ENCODE peak calls at places on chromosomes 12 and 14, in six cellular contexts. F is NCI-H1417 treated with DMSO at 0.1 percent for 48 hours, N is SK-MEL-5, B is NCI-H2029 treated with DMSO at 0.1 percent for 48 hours, L is memory B cell, U is HuH-7. D is an unnamed sample.

GRCh38 chr14:74793506-74794155 is 30.5 kb downstream of the YLPM1 start:
- DNase-seq in U (no peak), N (peak; percentile 37), B (no peak), L (no peak), F (no peak), D (no peak)

GRCh38 chr12:3885179-3886094 is 12.2 kb upstream of the PARP11 start:
- DNase-seq in N (peak; percentile 51), U (no peak), F (no peak), B (no peak), L (peak; percentile 44), D (peak; percentile 19)

GRCh38 chr12:70733385-70733784 is 96.2 kb upstream of the PTPRB start:
- DNase-seq in L (no peak), F (no peak), U (peak; percentile 47), B (peak; percentile 5), N (peak; percentile 90), D (peak; percentile 64)

GRCh38 chr14:68011629-68012028 is 192.1 kb downstream of the RAD51B start:
- DNase-seq in F (no peak), B (no peak), N (no peak), L (no peak), U (no peak), D (peak; percentile 17)

GRCh38 chr14:102805454-102805891 is 28.2 kb downstream of the TRAF3 start:
- DNase-seq in B (no peak), L (no peak), N (no peak), U (no peak), F (no peak), D (no peak)

GRCh38 chr14:93683241-93683640 is 105.0 kb downstream of the PRIMA1 start:
- DNase-seq in L (no peak), U (peak; percentile 5), N (peak; percentile 49), F (no peak), B (no peak), D (peak; percentile 39)

GRCh38 chr12:88471641-88472040 is 108.6 kb downstream of the KITLG start:
- DNase-seq in N (no peak), F (no peak), B (no peak), U (no peak), L (no peak), D (no peak)

GRCh38 chr14:99881011-99881410 is 87.8 kb downstream of the EML1 start:
- DNase-seq in F (no peak), B (no peak), U (no peak), L (no peak), N (no peak), D (no peak)

GRCh38 chr12:108895220-108895802 is 15.4 kb downstream of the DAO start:
- DNase-seq in L (no peak), U (no peak), N (no peak), F (no peak), B (no peak), D (no peak)

GRCh38 chr12:115709410-115710065 is 568.0 kb downstream of the MED13L start:
- DNase-seq in N (no peak), B (no peak), L (no peak), F (no peak), U (no peak), D (no peak)

GRCh38 chr14:55930016-55930784 is 188.0 kb upstream of the PELI2 start:
- DNase-seq in F (no peak), U (no peak), L (no peak), B (no peak), N (no peak), D (no peak)

GRCh38 chr12:126087692-126088091 is 1022.5 kb downstream of the AACS start:
- DNase-seq in F (no peak), L (no peak), U (no peak), B (no peak), N (no peak), D (no peak)

GRCh38 chr12:76688627-76689026 is 75.3 kb upstream of the ZDHHC17 start:
- DNase-seq in U (peak; percentile 13), N (peak; percentile 51), L (no peak), B (no peak), F (no peak), D (peak; percentile 18)

GRCh38 chr14:33307691-33308369 is 369.2 kb downstream of the NPAS3 start:
- DNase-seq in B (peak; percentile 56), L (no peak), F (no peak), N (no peak), U (no peak), D (peak; percentile 21)

GRCh38 chr12:67698711-67699603 is 50.4 kb downstream of the DYRK2 start:
- DNase-seq in U (no peak), L (peak; percentile 42), F (no peak), B (no peak), N (peak; percentile 83), D (no peak)

GRCh38 chr12:6772331-6772695 is at the start of gene LAG3:
- DNase-seq in N (no peak), L (no peak), U (no peak), B (no peak), F (no peak), D (no peak)

GRCh38 chr12:77060136-77060882 is 5.1 kb downstream of the E2F7 start:
- DNase-seq in N (no peak), B (no peak), U (no peak), F (no peak), L (peak; percentile 34), D (no peak)

GRCh38 chr12:124680863-124681778 is 113.7 kb upstream of the NCOR2 start:
- DNase-seq in N (peak; percentile 53), F (no peak), L (no peak), U (no peak), B (no peak), D (peak; percentile 36)

GRCh38 chr14:31229638-31230229 is 22.1 kb upstream of the HECTD1 start:
- DNase-seq in B (peak; percentile 99), F (no peak), U (peak; percentile 99), L (no peak), N (peak; percentile 99), D (peak; percentile 50)

GRCh38 chr12:87870493-87870892 is 158.7 kb downstream of the C12orf50 start:
- DNase-seq in L (no peak), B (no peak), F (no peak), U (peak; percentile 5), N (peak; percentile 46), D (no peak)

GRCh38 chr14:99158150-99158549 is 113.8 kb downstream of the BCL11B start:
- DNase-seq in F (no peak), L (no peak), N (no peak), B (no peak), U (no peak), D (no peak)

GRCh38 chr14:97851438-97851995 is 1054.3 kb downstream of the VRK1 start:
- DNase-seq in U (no peak), L (no peak), B (peak; percentile 35), N (no peak), F (no peak), D (no peak)

GRCh38 chr12:69739287-69740191 is 879 bp downstream of the RAB3IP start:
- DNase-seq in B (peak; percentile 24), N (peak; percentile 23), L (peak; percentile 57), U (peak; percentile 63), F (peak; percentile 59), D (peak; percentile 51)